ENCODE peak calls at places on chromosome 20, in nine cellular contexts. E is HEK293T; N is breast epithelium; G is activated CD8-positive, alpha-beta memory T cell treated with anti-CD3 and anti-CD28 coated beads for 24 hours; T is HFF-Myc; H is AG10803; C is GM12865; X is body of pancreas; D is H9. B is an unnamed sample.

GRCh38 chr20:24485981-24486380 is 16.6 kb downstream of the SYNDIG1 start:
- DNase-seq in E (no peak), N (no peak), G (no peak), T (no peak), H (no peak), C (no peak), X (no peak), D (peak), B (no peak)

GRCh38 chr20:56187791-56188190 is 60.7 kb upstream of the MC3R start:
- DNase-seq in E (no peak), N (no peak), G (no peak), T (no peak), H (peak), C (no peak), X (no peak), D (peak), B (no peak)

GRCh38 chr20:6524305-6524704 is 243.2 kb upstream of the BMP2 start:
- DNase-seq in E (no peak), N (no peak), G (no peak), T (no peak), H (no peak), C (no peak), X (no peak), D (no peak), B (no peak)

GRCh38 chr20:13649548-13649947 is 10.8 kb upstream of the TASP1 start:
- DNase-seq in E (no peak), N (no peak), G (no peak), T (peak), H (no peak), C (no peak), X (peak), D (peak), B (no peak)

GRCh38 chr20:52937701-52938100 is 34.5 kb upstream of the TSHZ2 start:
- DNase-seq in E (peak), N (no peak), G (no peak), T (no peak), H (peak), C (peak), X (no peak), D (peak), B (no peak)

GRCh38 chr20:11869641-11870040 is 48.1 kb upstream of the BTBD3 start:
- DNase-seq in E (no peak), N (no peak), G (no peak), T (no peak), H (no peak), C (no peak), X (no peak), D (no peak), B (no peak)

GRCh38 chr20:34920055-34920454 is 35.6 kb downstream of the GSS start:
- DNase-seq in E (no peak), N (no peak), G (no peak), T (no peak), H (no peak), C (no peak), X (no peak), D (no peak), B (no peak)

GRCh38 chr20:60271597-60271996 is 313.4 kb downstream of the CDH26 start:
- DNase-seq in E (peak), N (no peak), G (no peak), T (no peak), H (no peak), C (no peak), X (no peak), D (no peak), B (peak)

GRCh38 chr20:25486377-25486776 is 78.9 kb downstream of the GINS1 start:
- DNase-seq in E (no peak), N (no peak), G (no peak), T (peak), H (peak), C (no peak), X (no peak), D (no peak), B (no peak)

GRCh38 chr20:51678041-51678697 is 90.0 kb downstream of the ATP9A start:
- DNase-seq in E (no peak), N (peak), G (no peak), T (no peak), H (peak), C (no peak), X (peak), D (no peak), B (no peak)

GRCh38 chr20:40110241-40110910 is 578.7 kb downstream of the MAFB start:
- DNase-seq in E (no peak), N (no peak), G (no peak), T (no peak), H (peak), C (no peak), X (peak), D (no peak), B (no peak)

GRCh38 chr20:33675127-33675954 is 1.1 kb upstream of the NECAB3 start:
- DNase-seq in E (no peak), N (no peak), G (no peak), T (no peak), H (no peak), C (no peak), X (no peak), D (no peak), B (no peak)

GRCh38 chr20:62236674-62236996 is 1.7 kb upstream of the OSBPL2 start:
- DNase-seq in E (no peak), N (no peak), G (no peak), T (no peak), H (no peak), C (no peak), X (no peak), D (peak), B (no peak)

GRCh38 chr20:31595654-31596411 is 9.3 kb upstream of the ID1 start:
- DNase-seq in E (no peak), N (no peak), G (no peak), T (peak), H (peak), C (no peak), X (peak), D (peak), B (peak)

GRCh38 chr20:49432562-49432961 is 49.9 kb downstream of the KCNB1 start:
- DNase-seq in E (no peak), N (no peak), G (no peak), T (no peak), H (no peak), C (no peak), X (no peak), D (no peak), B (no peak)

GRCh38 chr20:55461519-55461918 is 543.8 kb downstream of the CBLN4 start:
- DNase-seq in E (no peak), N (no peak), G (no peak), T (no peak), H (no peak), C (no peak), X (no peak), D (no peak), B (no peak)

GRCh38 chr20:11302436-11302835 is 615.3 kb upstream of the BTBD3 start:
- DNase-seq in E (no peak), N (no peak), G (no peak), T (no peak), H (peak), C (no peak), X (no peak), D (no peak), B (no peak)